ENCODE peak calls at places on chromosomes 4 and X, in eight cellular contexts. One of them, this sample, is unnamed.

GRCh38 chr4:134200811-134201215 is 776 bp downstream of the PABPC4L start:
- DNase-seq in OCI-LY7: no peak
- DNase-seq in ascending aorta: no peak
- DNase-seq in sigmoid colon: peak; percentile 55
- DNase-seq in Peyer's patch: no peak
- DNase-seq in SJCRH30: peak; percentile 61
- DNase-seq in heart right ventricle: peak; percentile 15
- DNase-seq in naive thymus-derived CD4-positive, alpha-beta T cell: no peak
- DNase-seq in this sample: no peak

GRCh38 chr4:77358315-77358928 is 201.4 kb downstream of the CCNG2 start:
- DNase-seq in OCI-LY7: peak; percentile 42
- DNase-seq in naive thymus-derived CD4-positive, alpha-beta T cell: peak; percentile 15
- DNase-seq in sigmoid colon: no peak
- DNase-seq in ascending aorta: no peak
- DNase-seq in heart right ventricle: no peak
- DNase-seq in Peyer's patch: no peak
- DNase-seq in SJCRH30: peak; percentile 75
- DNase-seq in this sample: peak; percentile 19

GRCh38 chrX:119606508-119607389 is 525 bp upstream of the NKRF start:
- DNase-seq in naive thymus-derived CD4-positive, alpha-beta T cell: no peak
- DNase-seq in sigmoid colon: no peak
- DNase-seq in OCI-LY7: no peak
- DNase-seq in ascending aorta: no peak
- DNase-seq in SJCRH30: no peak
- DNase-seq in Peyer's patch: no peak
- DNase-seq in heart right ventricle: no peak
- DNase-seq in this sample: no peak

GRCh38 chrX:100368167-100368566 is 41.9 kb downstream of the PCDH19 start:
- DNase-seq in Peyer's patch: no peak
- DNase-seq in heart right ventricle: no peak
- DNase-seq in naive thymus-derived CD4-positive, alpha-beta T cell: no peak
- DNase-seq in SJCRH30: peak; percentile 41
- DNase-seq in OCI-LY7: peak; percentile 11
- DNase-seq in sigmoid colon: no peak
- DNase-seq in ascending aorta: no peak
- DNase-seq in this sample: no peak

GRCh38 chr4:7933631-7934510 is 5.8 kb downstream of the AFAP1 start:
- DNase-seq in ascending aorta: no peak
- DNase-seq in naive thymus-derived CD4-positive, alpha-beta T cell: no peak
- DNase-seq in OCI-LY7: no peak
- DNase-seq in sigmoid colon: peak; percentile 49
- DNase-seq in SJCRH30: no peak
- DNase-seq in heart right ventricle: no peak
- DNase-seq in Peyer's patch: peak; percentile 17
- DNase-seq in this sample: no peak

GRCh38 chr4:139134403-139134802 is 42.6 kb downstream of the ELF2 start:
- DNase-seq in OCI-LY7: no peak
- DNase-seq in SJCRH30: no peak
- DNase-seq in sigmoid colon: no peak
- DNase-seq in Peyer's patch: no peak
- DNase-seq in ascending aorta: no peak
- DNase-seq in heart right ventricle: no peak
- DNase-seq in naive thymus-derived CD4-positive, alpha-beta T cell: no peak
- DNase-seq in this sample: no peak

GRCh38 chr4:86940176-86940575 is 5.4 kb downstream of the AFF1 start:
- DNase-seq in OCI-LY7: no peak
- DNase-seq in sigmoid colon: no peak
- DNase-seq in SJCRH30: no peak
- DNase-seq in heart right ventricle: no peak
- DNase-seq in naive thymus-derived CD4-positive, alpha-beta T cell: no peak
- DNase-seq in ascending aorta: no peak
- DNase-seq in Peyer's patch: no peak
- DNase-seq in this sample: no peak

GRCh38 chrX:16100673-16101072 is 22.7 kb upstream of the GRPR start:
- DNase-seq in heart right ventricle: no peak
- DNase-seq in SJCRH30: no peak
- DNase-seq in ascending aorta: no peak
- DNase-seq in Peyer's patch: no peak
- DNase-seq in naive thymus-derived CD4-positive, alpha-beta T cell: no peak
- DNase-seq in sigmoid colon: no peak
- DNase-seq in OCI-LY7: no peak
- DNase-seq in this sample: peak; percentile 48

GRCh38 chr4:121989715-121990114 is 37.9 kb upstream of the TRPC3 start:
- DNase-seq in OCI-LY7: no peak
- DNase-seq in sigmoid colon: no peak
- DNase-seq in ascending aorta: no peak
- DNase-seq in Peyer's patch: no peak
- DNase-seq in SJCRH30: peak; percentile 6
- DNase-seq in naive thymus-derived CD4-positive, alpha-beta T cell: no peak
- DNase-seq in heart right ventricle: no peak
- DNase-seq in this sample: no peak

GRCh38 chr4:97984545-97985131 is 158.6 kb downstream of the STPG2 start:
- DNase-seq in heart right ventricle: no peak
- DNase-seq in naive thymus-derived CD4-positive, alpha-beta T cell: no peak
- DNase-seq in Peyer's patch: no peak
- DNase-seq in SJCRH30: peak; percentile 61
- DNase-seq in sigmoid colon: no peak
- DNase-seq in OCI-LY7: peak; percentile 7
- DNase-seq in ascending aorta: no peak
- DNase-seq in this sample: no peak

GRCh38 chrX:135531813-135532212 is 11.4 kb downstream of the INTS6L start:
- DNase-seq in sigmoid colon: no peak
- DNase-seq in OCI-LY7: no peak
- DNase-seq in heart right ventricle: no peak
- DNase-seq in naive thymus-derived CD4-positive, alpha-beta T cell: no peak
- DNase-seq in ascending aorta: no peak
- DNase-seq in SJCRH30: no peak
- DNase-seq in Peyer's patch: no peak
- DNase-seq in this sample: no peak

GRCh38 chr4:174681723-174682300 is 147.2 kb downstream of the GLRA3 start:
- DNase-seq in ascending aorta: no peak
- DNase-seq in OCI-LY7: no peak
- DNase-seq in sigmoid colon: no peak
- DNase-seq in heart right ventricle: no peak
- DNase-seq in Peyer's patch: no peak
- DNase-seq in naive thymus-derived CD4-positive, alpha-beta T cell: no peak
- DNase-seq in SJCRH30: no peak
- DNase-seq in this sample: no peak

GRCh38 chrX:153669174-153669890 is 4.3 kb downstream of the PNCK start:
- DNase-seq in naive thymus-derived CD4-positive, alpha-beta T cell: peak; percentile 42
- DNase-seq in heart right ventricle: no peak
- DNase-seq in SJCRH30: peak; percentile 58
- DNase-seq in Peyer's patch: peak; percentile 49
- DNase-seq in ascending aorta: no peak
- DNase-seq in OCI-LY7: peak; percentile 46
- DNase-seq in sigmoid colon: peak; percentile 60
- DNase-seq in this sample: peak; percentile 20

GRCh38 chrX:154019061-154019621 is 561 bp downstream of the IRAK1 start:
- DNase-seq in sigmoid colon: no peak
- DNase-seq in ascending aorta: no peak
- DNase-seq in heart right ventricle: no peak
- DNase-seq in naive thymus-derived CD4-positive, alpha-beta T cell: peak; percentile 27
- DNase-seq in SJCRH30: peak; percentile 18
- DNase-seq in Peyer's patch: no peak
- DNase-seq in OCI-LY7: peak; percentile 45
- DNase-seq in this sample: no peak

GRCh38 chr4:48380583-48381167 is 39.3 kb downstream of the SLAIN2 start:
- DNase-seq in SJCRH30: peak; percentile 83
- DNase-seq in naive thymus-derived CD4-positive, alpha-beta T cell: no peak
- DNase-seq in sigmoid colon: no peak
- DNase-seq in Peyer's patch: no peak
- DNase-seq in heart right ventricle: no peak
- DNase-seq in OCI-LY7: no peak
- DNase-seq in ascending aorta: no peak
- DNase-seq in this sample: no peak

GRCh38 chr4:11912886-11913285 is 484.2 kb upstream of the HS3ST1 start:
- DNase-seq in SJCRH30: no peak
- DNase-seq in ascending aorta: no peak
- DNase-seq in sigmoid colon: no peak
- DNase-seq in naive thymus-derived CD4-positive, alpha-beta T cell: no peak
- DNase-seq in heart right ventricle: no peak
- DNase-seq in OCI-LY7: no peak
- DNase-seq in Peyer's patch: no peak
- DNase-seq in this sample: no peak

GRCh38 chr4:147927377-147928137 is 195.7 kb downstream of the ARHGAP10 start:
- DNase-seq in heart right ventricle: peak; percentile 22
- DNase-seq in Peyer's patch: no peak
- DNase-seq in SJCRH30: no peak
- DNase-seq in ascending aorta: no peak
- DNase-seq in naive thymus-derived CD4-positive, alpha-beta T cell: no peak
- DNase-seq in sigmoid colon: peak; percentile 73
- DNase-seq in OCI-LY7: no peak
- DNase-seq in this sample: no peak

GRCh38 chr4:107721436-107722090 is 1.5 kb upstream of the PAPSS1 start:
- DNase-seq in OCI-LY7: peak; percentile 77
- DNase-seq in ascending aorta: no peak
- DNase-seq in Peyer's patch: peak; percentile 68
- DNase-seq in sigmoid colon: no peak
- DNase-seq in SJCRH30: peak; percentile 68
- DNase-seq in heart right ventricle: peak; percentile 21
- DNase-seq in naive thymus-derived CD4-positive, alpha-beta T cell: peak; percentile 41
- DNase-seq in this sample: peak; percentile 22

GRCh38 chr4:72378901-72379300 is 190.1 kb downstream of the ADAMTS3 start:
- DNase-seq in sigmoid colon: no peak
- DNase-seq in Peyer's patch: no peak
- DNase-seq in ascending aorta: no peak
- DNase-seq in naive thymus-derived CD4-positive, alpha-beta T cell: no peak
- DNase-seq in OCI-LY7: no peak
- DNase-seq in SJCRH30: no peak
- DNase-seq in heart right ventricle: no peak
- DNase-seq in this sample: no peak

GRCh38 chrX:87045352-87045751 is 472.2 kb upstream of the KLHL4 start:
- DNase-seq in naive thymus-derived CD4-positive, alpha-beta T cell: no peak
- DNase-seq in OCI-LY7: no peak
- DNase-seq in sigmoid colon: no peak
- DNase-seq in Peyer's patch: no peak
- DNase-seq in SJCRH30: no peak
- DNase-seq in ascending aorta: no peak
- DNase-seq in heart right ventricle: no peak
- DNase-seq in this sample: no peak

GRCh38 chr4:98688416-98689290 is 30.2 kb upstream of the TSPAN5 start:
- DNase-seq in SJCRH30: peak; percentile 22
- DNase-seq in naive thymus-derived CD4-positive, alpha-beta T cell: peak; percentile 44
- DNase-seq in OCI-LY7: no peak
- DNase-seq in heart right ventricle: no peak
- DNase-seq in sigmoid colon: no peak
- DNase-seq in Peyer's patch: no peak
- DNase-seq in ascending aorta: no peak
- DNase-seq in this sample: peak; percentile 54

GRCh38 chr4:106569151-106570029 is 200.8 kb upstream of the GIMD1 start:
- DNase-seq in ascending aorta: no peak
- DNase-seq in OCI-LY7: no peak
- DNase-seq in SJCRH30: no peak
- DNase-seq in sigmoid colon: no peak
- DNase-seq in heart right ventricle: no peak
- DNase-seq in Peyer's patch: no peak
- DNase-seq in naive thymus-derived CD4-positive, alpha-beta T cell: no peak
- DNase-seq in this sample: no peak

GRCh38 chrX:40176979-40177430 is 79.2 kb upstream of the BCOR start:
- DNase-seq in sigmoid colon: no peak
- DNase-seq in ascending aorta: no peak
- DNase-seq in Peyer's patch: peak; percentile 58
- DNase-seq in OCI-LY7: no peak
- DNase-seq in naive thymus-derived CD4-positive, alpha-beta T cell: no peak
- DNase-seq in SJCRH30: no peak
- DNase-seq in heart right ventricle: peak; percentile 28
- DNase-seq in this sample: peak; percentile 72

GRCh38 chrX:63471004-63471403 is 119.9 kb upstream of the SPIN4 start:
- DNase-seq in Peyer's patch: no peak
- DNase-seq in naive thymus-derived CD4-positive, alpha-beta T cell: no peak
- DNase-seq in ascending aorta: no peak
- DNase-seq in SJCRH30: no peak
- DNase-seq in sigmoid colon: no peak
- DNase-seq in heart right ventricle: no peak
- DNase-seq in OCI-LY7: no peak
- DNase-seq in this sample: no peak
- H3K9me3 ChIP-seq in Peyer's patch: no peaks in the 10 kb centered on the region
- H3K9me3 ChIP-seq in naive thymus-derived CD4-positive, alpha-beta T cell: peaks cover 27% of the 10 kb centered on the region
- H3K9me3 ChIP-seq in ascending aorta: peaks cover 12% of the 10 kb centered on the region
- H3K9me3 ChIP-seq in SJCRH30: no peaks in the 10 kb centered on the region
- H3K9me3 ChIP-seq in sigmoid colon: no peaks in the 10 kb centered on the region
- H3K9me3 ChIP-seq in heart right ventricle: peaks cover 24% of the 10 kb centered on the region
- H3K9me3 ChIP-seq in OCI-LY7: no peaks in the 10 kb centered on the region
- H3K9me3 ChIP-seq in this sample: no peaks in the 10 kb centered on the region

GRCh38 chr4:118968813-118969212 is 80.2 kb downstream of the SYNPO2 start:
- DNase-seq in heart right ventricle: no peak
- DNase-seq in Peyer's patch: no peak
- DNase-seq in OCI-LY7: no peak
- DNase-seq in SJCRH30: peak; percentile 53
- DNase-seq in naive thymus-derived CD4-positive, alpha-beta T cell: no peak
- DNase-seq in sigmoid colon: no peak
- DNase-seq in ascending aorta: no peak
- DNase-seq in this sample: no peak
- H3K4me3 ChIP-seq in heart right ventricle: peak overlapping the region; percentile 6
- H3K4me3 ChIP-seq in Peyer's patch: no peak overlapping the region
- H3K4me3 ChIP-seq in OCI-LY7: no peak overlapping the region
- H3K4me3 ChIP-seq in SJCRH30: peak overlapping the region; percentile 36
- H3K4me3 ChIP-seq in naive thymus-derived CD4-positive, alpha-beta T cell: no peak overlapping the region
- H3K4me3 ChIP-seq in sigmoid colon: no peak overlapping the region
- H3K4me3 ChIP-seq in ascending aorta: no peak overlapping the region
- H3K4me3 ChIP-seq in this sample: no peak overlapping the region

DNA sequence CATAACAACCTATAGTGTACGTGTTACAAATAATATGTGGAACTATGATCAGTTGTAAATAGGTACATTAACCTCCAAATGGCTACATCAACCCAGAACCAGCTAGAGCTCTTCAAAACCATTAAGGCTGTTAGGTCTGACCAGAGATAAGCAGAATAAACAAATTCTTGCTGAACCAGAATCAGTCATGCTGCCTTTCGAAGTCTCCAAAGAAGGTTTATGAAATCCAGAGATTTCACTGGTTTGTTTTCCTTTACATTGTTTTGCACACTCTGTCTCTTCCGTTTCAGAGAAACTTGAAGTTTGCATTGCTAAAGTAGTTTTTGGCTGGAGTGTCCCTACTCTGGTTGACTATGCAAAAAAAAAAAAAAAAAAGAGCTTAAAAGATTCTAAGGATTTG is 177.3 kb upstream of the SLIT2 start:
- DNase-seq in naive thymus-derived CD4-positive, alpha-beta T cell: no peak
- DNase-seq in heart right ventricle: no peak
- DNase-seq in SJCRH30: no peak
- DNase-seq in OCI-LY7: no peak
- DNase-seq in Peyer's patch: no peak
- DNase-seq in ascending aorta: no peak
- DNase-seq in sigmoid colon: no peak
- DNase-seq in this sample: no peak
- H3K9me3 ChIP-seq in naive thymus-derived CD4-positive, alpha-beta T cell: peaks cover 3% of the 10 kb centered on the region
- H3K9me3 ChIP-seq in heart right ventricle: no peaks in the 10 kb centered on the region
- H3K9me3 ChIP-seq in SJCRH30: no peaks in the 10 kb centered on the region
- H3K9me3 ChIP-seq in OCI-LY7: no peaks in the 10 kb centered on the region
- H3K9me3 ChIP-seq in Peyer's patch: no peaks in the 10 kb centered on the region
- H3K9me3 ChIP-seq in ascending aorta: no peaks in the 10 kb centered on the region
- H3K9me3 ChIP-seq in sigmoid colon: no peaks in the 10 kb centered on the region
- H3K9me3 ChIP-seq in this sample: no peaks in the 10 kb centered on the region

DNA sequence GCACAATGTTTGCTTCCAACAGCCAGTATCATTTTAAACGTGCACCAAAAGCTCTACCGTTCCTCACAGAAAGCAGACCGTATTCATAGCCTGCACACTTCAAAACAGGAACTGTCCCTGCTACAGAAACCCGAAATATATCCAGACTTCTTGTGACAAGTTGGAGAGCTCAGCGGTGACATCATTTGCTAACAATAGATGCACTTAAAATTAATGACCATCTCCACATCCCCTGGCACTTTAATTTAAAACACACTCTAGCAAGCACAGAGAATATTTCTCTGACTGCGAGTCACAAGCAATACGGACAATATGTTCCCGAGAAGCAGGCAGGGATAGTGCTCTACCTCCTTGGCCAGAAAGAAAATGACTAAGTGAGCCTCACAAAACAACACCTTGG is 2.5 kb downstream of the NYX start:
- DNase-seq in Peyer's patch: no peak
- DNase-seq in sigmoid colon: no peak
- DNase-seq in naive thymus-derived CD4-positive, alpha-beta T cell: no peak
- DNase-seq in OCI-LY7: peak; percentile 59
- DNase-seq in SJCRH30: no peak
- DNase-seq in heart right ventricle: no peak
- DNase-seq in ascending aorta: no peak
- DNase-seq in this sample: no peak
- H3K4me3 ChIP-seq in Peyer's patch: no peak overlapping the region
- H3K4me3 ChIP-seq in sigmoid colon: peak overlapping the region; percentile 20
- H3K4me3 ChIP-seq in naive thymus-derived CD4-positive, alpha-beta T cell: no peak overlapping the region
- H3K4me3 ChIP-seq in OCI-LY7: peak overlapping the region; percentile 47
- H3K4me3 ChIP-seq in SJCRH30: no peak overlapping the region
- H3K4me3 ChIP-seq in heart right ventricle: peak overlapping the region; percentile 17
- H3K4me3 ChIP-seq in ascending aorta: peak overlapping the region; percentile 4
- H3K4me3 ChIP-seq in this sample: no peak overlapping the region

This sample was measured in adrenal gland.